ENCODE peak calls at places on chromosomes 6 and 20, in nine cellular contexts. One of them, this sample, is unnamed.
A peak's percentile ranks its signal among the peaks of the same experiment; 100 is the strongest.

GRCh38 chr6:4358414-4359107 is 223.2 kb upstream of the ECI2 start:
- DNase-seq in CD8-positive, alpha-beta memory T cell: no peak
- DNase-seq in GM23338: peak; percentile 59
- DNase-seq in brain microvascular endothelial cell: peak; percentile 100
- DNase-seq in cardiac muscle cell: no peak
- DNase-seq in Peyer's patch: peak; percentile 92
- DNase-seq in aorta: peak; percentile 95
- DNase-seq in transverse colon: peak; percentile 88
- DNase-seq in IMR-90: peak; percentile 100
- DNase-seq in this sample: peak; percentile 99

GRCh38 chr20:8150591-8150990 is 18.5 kb downstream of the PLCB1 start:
- DNase-seq in CD8-positive, alpha-beta memory T cell: no peak
- DNase-seq in GM23338: no peak
- DNase-seq in brain microvascular endothelial cell: no peak
- DNase-seq in cardiac muscle cell: no peak
- DNase-seq in Peyer's patch: no peak
- DNase-seq in aorta: no peak
- DNase-seq in transverse colon: no peak
- DNase-seq in IMR-90: no peak
- DNase-seq in this sample: no peak

GRCh38 chr6:12280458-12280857 is 9.7 kb upstream of the EDN1 start:
- DNase-seq in CD8-positive, alpha-beta memory T cell: no peak
- DNase-seq in GM23338: no peak
- DNase-seq in brain microvascular endothelial cell: peak; percentile 76
- DNase-seq in cardiac muscle cell: no peak
- DNase-seq in Peyer's patch: no peak
- DNase-seq in aorta: peak; percentile 55
- DNase-seq in transverse colon: no peak
- DNase-seq in IMR-90: peak; percentile 59
- DNase-seq in this sample: no peak

GRCh38 chr20:5825136-5825719 is 75.0 kb downstream of the SHLD1 start:
- DNase-seq in CD8-positive, alpha-beta memory T cell: no peak
- DNase-seq in GM23338: peak; percentile 44
- DNase-seq in brain microvascular endothelial cell: no peak
- DNase-seq in cardiac muscle cell: no peak
- DNase-seq in Peyer's patch: no peak
- DNase-seq in aorta: no peak
- DNase-seq in transverse colon: no peak
- DNase-seq in IMR-90: no peak
- DNase-seq in this sample: no peak

GRCh38 chr6:170011233-170012142 is 260.1 kb downstream of the ERMARD start:
- DNase-seq in CD8-positive, alpha-beta memory T cell: no peak
- DNase-seq in GM23338: no peak
- DNase-seq in brain microvascular endothelial cell: no peak
- DNase-seq in cardiac muscle cell: no peak
- DNase-seq in Peyer's patch: peak; percentile 51
- DNase-seq in aorta: no peak
- DNase-seq in transverse colon: no peak
- DNase-seq in IMR-90: no peak
- DNase-seq in this sample: peak; percentile 32

GRCh38 chr20:46220808-46221207 is 87.5 kb downstream of the CDH22 start:
- DNase-seq in CD8-positive, alpha-beta memory T cell: no peak
- DNase-seq in GM23338: peak; percentile 63
- DNase-seq in brain microvascular endothelial cell: no peak
- DNase-seq in cardiac muscle cell: peak; percentile 24
- DNase-seq in Peyer's patch: no peak
- DNase-seq in aorta: peak; percentile 12
- DNase-seq in transverse colon: no peak
- DNase-seq in IMR-90: no peak
- DNase-seq in this sample: peak; percentile 93

GRCh38 chr6:99867026-99867425 is 127.0 kb downstream of the MCHR2 start:
- DNase-seq in CD8-positive, alpha-beta memory T cell: no peak
- DNase-seq in GM23338: no peak
- DNase-seq in brain microvascular endothelial cell: no peak
- DNase-seq in cardiac muscle cell: no peak
- DNase-seq in Peyer's patch: no peak
- DNase-seq in aorta: no peak
- DNase-seq in transverse colon: no peak
- DNase-seq in IMR-90: no peak
- DNase-seq in this sample: no peak

GRCh38 chr6:12012231-12012565 is at the start of gene HIVEP1:
- DNase-seq in CD8-positive, alpha-beta memory T cell: peak; percentile 14
- DNase-seq in GM23338: no peak
- DNase-seq in brain microvascular endothelial cell: no peak
- DNase-seq in cardiac muscle cell: peak; percentile 71
- DNase-seq in Peyer's patch: no peak
- DNase-seq in aorta: no peak
- DNase-seq in transverse colon: no peak
- DNase-seq in IMR-90: no peak
- DNase-seq in this sample: peak; percentile 38

GRCh38 chr6:106133040-106133439 is 46.9 kb downstream of the PRDM1 start:
- DNase-seq in CD8-positive, alpha-beta memory T cell: no peak
- DNase-seq in GM23338: no peak
- DNase-seq in brain microvascular endothelial cell: no peak
- DNase-seq in cardiac muscle cell: no peak
- DNase-seq in Peyer's patch: no peak
- DNase-seq in aorta: no peak
- DNase-seq in transverse colon: no peak
- DNase-seq in IMR-90: no peak
- DNase-seq in this sample: peak; percentile 29

GRCh38 chr6:117270121-117270959 is 5.0 kb downstream of the VGLL2 start:
- DNase-seq in CD8-positive, alpha-beta memory T cell: no peak
- DNase-seq in GM23338: peak; percentile 79
- DNase-seq in brain microvascular endothelial cell: no peak
- DNase-seq in cardiac muscle cell: peak; percentile 58
- DNase-seq in Peyer's patch: no peak
- DNase-seq in aorta: peak; percentile 44
- DNase-seq in transverse colon: no peak
- DNase-seq in IMR-90: no peak
- DNase-seq in this sample: no peak

GRCh38 chr6:117272886-117273285 is 7.5 kb downstream of the VGLL2 start:
- DNase-seq in CD8-positive, alpha-beta memory T cell: no peak
- DNase-seq in GM23338: no peak
- DNase-seq in brain microvascular endothelial cell: no peak
- DNase-seq in cardiac muscle cell: no peak
- DNase-seq in Peyer's patch: no peak
- DNase-seq in aorta: no peak
- DNase-seq in transverse colon: no peak
- DNase-seq in IMR-90: no peak
- DNase-seq in this sample: no peak

GRCh38 chr6:117269649-117270120 is 4.3 kb downstream of the VGLL2 start:
- DNase-seq in CD8-positive, alpha-beta memory T cell: no peak
- DNase-seq in GM23338: no peak
- DNase-seq in brain microvascular endothelial cell: no peak
- DNase-seq in cardiac muscle cell: no peak
- DNase-seq in Peyer's patch: no peak
- DNase-seq in aorta: no peak
- DNase-seq in transverse colon: no peak
- DNase-seq in IMR-90: no peak
- DNase-seq in this sample: no peak

GRCh38 chr6:117272032-117272866 is 6.9 kb downstream of the VGLL2 start:
- DNase-seq in CD8-positive, alpha-beta memory T cell: no peak
- DNase-seq in GM23338: peak; percentile 30
- DNase-seq in brain microvascular endothelial cell: no peak
- DNase-seq in cardiac muscle cell: no peak
- DNase-seq in Peyer's patch: no peak
- DNase-seq in aorta: no peak
- DNase-seq in transverse colon: no peak
- DNase-seq in IMR-90: no peak
- DNase-seq in this sample: no peak

GRCh38 chr6:117270960-117271507 is 5.7 kb downstream of the VGLL2 start:
- DNase-seq in CD8-positive, alpha-beta memory T cell: no peak
- DNase-seq in GM23338: no peak
- DNase-seq in brain microvascular endothelial cell: no peak
- DNase-seq in cardiac muscle cell: no peak
- DNase-seq in Peyer's patch: no peak
- DNase-seq in aorta: no peak
- DNase-seq in transverse colon: no peak
- DNase-seq in IMR-90: no peak
- DNase-seq in this sample: no peak
- H3K27ac ChIP-seq in CD8-positive, alpha-beta memory T cell: no peak overlapping the region
- H3K27ac ChIP-seq in GM23338: no peak overlapping the region
- H3K27ac ChIP-seq in brain microvascular endothelial cell: no peak overlapping the region
- H3K27ac ChIP-seq in cardiac muscle cell: no peak overlapping the region
- H3K27ac ChIP-seq in Peyer's patch: no peak overlapping the region
- H3K27ac ChIP-seq in aorta: no peak overlapping the region
- H3K27ac ChIP-seq in transverse colon: no peak overlapping the region
- H3K27ac ChIP-seq in IMR-90: no peak overlapping the region
- H3K27ac ChIP-seq in this sample: no peak overlapping the region

GRCh38 chr20:62215020-62215990 is 4.8 kb downstream of the HRH3 start:
- DNase-seq in CD8-positive, alpha-beta memory T cell: no peak
- DNase-seq in GM23338: no peak
- DNase-seq in brain microvascular endothelial cell: no peak
- DNase-seq in cardiac muscle cell: no peak
- DNase-seq in Peyer's patch: no peak
- DNase-seq in aorta: no peak
- DNase-seq in transverse colon: no peak
- DNase-seq in IMR-90: no peak
- DNase-seq in this sample: no peak

GRCh38 chr20:62212309-62212708 is 7.8 kb downstream of the HRH3 start:
- DNase-seq in CD8-positive, alpha-beta memory T cell: no peak
- DNase-seq in GM23338: no peak
- DNase-seq in brain microvascular endothelial cell: no peak
- DNase-seq in cardiac muscle cell: no peak
- DNase-seq in Peyer's patch: no peak
- DNase-seq in aorta: no peak
- DNase-seq in transverse colon: no peak
- DNase-seq in IMR-90: no peak
- DNase-seq in this sample: no peak

GRCh38 chr20:62211769-62212288 is 8.2 kb downstream of the HRH3 start:
- DNase-seq in CD8-positive, alpha-beta memory T cell: no peak
- DNase-seq in GM23338: no peak
- DNase-seq in brain microvascular endothelial cell: no peak
- DNase-seq in cardiac muscle cell: no peak
- DNase-seq in Peyer's patch: no peak
- DNase-seq in aorta: no peak
- DNase-seq in transverse colon: no peak
- DNase-seq in IMR-90: no peak
- DNase-seq in this sample: no peak

GRCh38 chr20:62215991-62216635 is 4.0 kb downstream of the HRH3 start:
- DNase-seq in CD8-positive, alpha-beta memory T cell: no peak
- DNase-seq in GM23338: no peak
- DNase-seq in brain microvascular endothelial cell: no peak
- DNase-seq in cardiac muscle cell: no peak
- DNase-seq in Peyer's patch: no peak
- DNase-seq in aorta: no peak
- DNase-seq in transverse colon: no peak
- DNase-seq in IMR-90: no peak
- DNase-seq in this sample: no peak

DNA sequence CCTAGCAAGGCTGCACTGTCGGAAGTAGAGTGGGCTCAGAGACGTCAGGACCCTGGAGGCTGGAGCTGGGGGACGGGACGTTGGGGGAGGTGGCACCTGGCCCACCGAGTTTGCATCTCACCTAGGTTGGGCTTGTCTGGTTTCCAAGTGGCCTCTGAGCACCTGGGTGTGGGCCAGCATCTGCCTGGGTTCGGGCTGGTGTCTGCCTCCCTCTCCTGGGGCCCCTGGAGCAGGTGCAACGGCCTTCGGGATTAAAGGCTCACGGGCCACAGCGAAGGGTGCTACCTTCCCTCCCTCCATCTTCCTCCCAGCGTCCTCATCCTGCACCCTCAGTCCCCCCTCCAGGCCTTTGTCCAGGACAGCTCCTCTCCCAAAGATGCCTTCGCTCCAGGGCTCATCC is 6.0 kb downstream of the HRH3 start:
- DNase-seq in CD8-positive, alpha-beta memory T cell: no peak
- DNase-seq in GM23338: no peak
- DNase-seq in brain microvascular endothelial cell: no peak
- DNase-seq in cardiac muscle cell: no peak
- DNase-seq in Peyer's patch: no peak
- DNase-seq in aorta: no peak
- DNase-seq in transverse colon: no peak
- DNase-seq in IMR-90: no peak
- DNase-seq in this sample: no peak
- H3K27me3 ChIP-seq in CD8-positive, alpha-beta memory T cell: peaks cover 17% of the 10 kb centered on the region
- H3K27me3 ChIP-seq in GM23338: peaks cover 15% of the 10 kb centered on the region
- H3K27me3 ChIP-seq in brain microvascular endothelial cell: peaks cover 42% of the 10 kb centered on the region
- H3K27me3 ChIP-seq in cardiac muscle cell: peaks cover 55% of the 10 kb centered on the region
- H3K27me3 ChIP-seq in Peyer's patch: peaks cover 13% of the 10 kb centered on the region
- H3K27me3 ChIP-seq in aorta: no peaks in the 10 kb centered on the region
- H3K27me3 ChIP-seq in transverse colon: peaks cover 89% of the 10 kb centered on the region
- H3K27me3 ChIP-seq in IMR-90: peaks cover 58% of the 10 kb centered on the region
- H3K27me3 ChIP-seq in this sample: peaks cover 27% of the 10 kb centered on the region

GRCh38 chr6:128573036-128573435 is 52.6 kb upstream of the PTPRK start:
- DNase-seq in CD8-positive, alpha-beta memory T cell: no peak
- DNase-seq in GM23338: no peak
- DNase-seq in brain microvascular endothelial cell: no peak
- DNase-seq in cardiac muscle cell: no peak
- DNase-seq in Peyer's patch: no peak
- DNase-seq in aorta: no peak
- DNase-seq in transverse colon: no peak
- DNase-seq in IMR-90: no peak
- DNase-seq in this sample: no peak

GRCh38 chr6:128570439-128571063 is 50.2 kb upstream of the PTPRK start:
- DNase-seq in CD8-positive, alpha-beta memory T cell: no peak
- DNase-seq in GM23338: no peak
- DNase-seq in brain microvascular endothelial cell: no peak
- DNase-seq in cardiac muscle cell: no peak
- DNase-seq in Peyer's patch: no peak
- DNase-seq in aorta: no peak
- DNase-seq in transverse colon: no peak
- DNase-seq in IMR-90: no peak
- DNase-seq in this sample: no peak

GRCh38 chr6:128569737-128570438 is 49.5 kb upstream of the PTPRK start:
- DNase-seq in CD8-positive, alpha-beta memory T cell: no peak
- DNase-seq in GM23338: peak; percentile 46
- DNase-seq in brain microvascular endothelial cell: peak; percentile 69
- DNase-seq in cardiac muscle cell: no peak
- DNase-seq in Peyer's patch: no peak
- DNase-seq in aorta: no peak
- DNase-seq in transverse colon: no peak
- DNase-seq in IMR-90: peak; percentile 75
- DNase-seq in this sample: no peak

GRCh38 chr6:128572286-128572685 is 51.9 kb upstream of the PTPRK start:
- DNase-seq in CD8-positive, alpha-beta memory T cell: no peak
- DNase-seq in GM23338: no peak
- DNase-seq in brain microvascular endothelial cell: no peak
- DNase-seq in cardiac muscle cell: no peak
- DNase-seq in Peyer's patch: no peak
- DNase-seq in aorta: no peak
- DNase-seq in transverse colon: no peak
- DNase-seq in IMR-90: peak; percentile 39
- DNase-seq in this sample: no peak

GRCh38 chr6:128574413-128574812 is 54.0 kb upstream of the PTPRK start:
- DNase-seq in CD8-positive, alpha-beta memory T cell: no peak
- DNase-seq in GM23338: no peak
- DNase-seq in brain microvascular endothelial cell: no peak
- DNase-seq in cardiac muscle cell: no peak
- DNase-seq in Peyer's patch: no peak
- DNase-seq in aorta: no peak
- DNase-seq in transverse colon: no peak
- DNase-seq in IMR-90: no peak
- DNase-seq in this sample: no peak
- H3K27ac ChIP-seq in CD8-positive, alpha-beta memory T cell: no peak overlapping the region
- H3K27ac ChIP-seq in GM23338: no peak overlapping the region
- H3K27ac ChIP-seq in brain microvascular endothelial cell: no peak overlapping the region
- H3K27ac ChIP-seq in cardiac muscle cell: no peak overlapping the region
- H3K27ac ChIP-seq in Peyer's patch: no peak overlapping the region
- H3K27ac ChIP-seq in aorta: no peak overlapping the region
- H3K27ac ChIP-seq in transverse colon: no peak overlapping the region
- H3K27ac ChIP-seq in IMR-90: no peak overlapping the region
- H3K27ac ChIP-seq in this sample: no peak overlapping the region

GRCh38 chr6:54156650-54157250 is 45.5 kb downstream of the MLIP start:
- DNase-seq in CD8-positive, alpha-beta memory T cell: no peak
- DNase-seq in GM23338: no peak
- DNase-seq in brain microvascular endothelial cell: no peak
- DNase-seq in cardiac muscle cell: no peak
- DNase-seq in Peyer's patch: no peak
- DNase-seq in aorta: no peak
- DNase-seq in transverse colon: no peak
- DNase-seq in IMR-90: no peak
- DNase-seq in this sample: no peak

GRCh38 chr6:54157405-54157804 is 46.2 kb downstream of the MLIP start:
- DNase-seq in CD8-positive, alpha-beta memory T cell: no peak
- DNase-seq in GM23338: no peak
- DNase-seq in brain microvascular endothelial cell: no peak
- DNase-seq in cardiac muscle cell: no peak
- DNase-seq in Peyer's patch: no peak
- DNase-seq in aorta: no peak
- DNase-seq in transverse colon: no peak
- DNase-seq in IMR-90: no peak
- DNase-seq in this sample: no peak
- H3K27me3 ChIP-seq in CD8-positive, alpha-beta memory T cell: no peaks in the 10 kb centered on the region
- H3K27me3 ChIP-seq in GM23338: no peaks in the 10 kb centered on the region
- H3K27me3 ChIP-seq in brain microvascular endothelial cell: no peaks in the 10 kb centered on the region
- H3K27me3 ChIP-seq in cardiac muscle cell: no peaks in the 10 kb centered on the region
- H3K27me3 ChIP-seq in Peyer's patch: no peaks in the 10 kb centered on the region
- H3K27me3 ChIP-seq in aorta: no peaks in the 10 kb centered on the region
- H3K27me3 ChIP-seq in transverse colon: no peaks in the 10 kb centered on the region
- H3K27me3 ChIP-seq in IMR-90: no peaks in the 10 kb centered on the region
- H3K27me3 ChIP-seq in this sample: no peaks in the 10 kb centered on the region